ENCODE peak calls at places on chromosomes 11 and 22, in five cellular contexts. G, T, W, M and X are unnamed samples.

GRCh38 chr11:32779131-32779530 is 15.3 kb downstream of the CCDC73 start:
- DNase-seq in G (no peak), T (no peak), M (no peak), W (no peak), X (no peak)

GRCh38 chr11:120801801-120802689 is 221.9 kb upstream of the TBCEL start:
- DNase-seq in M (peak; percentile 76), G (peak; percentile 89), W (peak; percentile 41), T (peak; percentile 50), X (peak; percentile 68)

GRCh38 chr22:48500481-48501230 is 1327.0 kb downstream of the BRD1 start:
- DNase-seq in W (no peak), G (no peak), T (no peak), M (no peak), X (no peak)

GRCh38 chr11:38014405-38014804 is 1416.4 kb upstream of the RAG2 start:
- DNase-seq in T (no peak), M (no peak), G (no peak), W (no peak), X (no peak)

GRCh38 chr11:128394436-128395089 is 192.8 kb downstream of the ETS1 start:
- DNase-seq in T (no peak), M (no peak), W (no peak), G (no peak), X (no peak)

GRCh38 chr11:38019072-38019775 is 1421.2 kb upstream of the RAG2 start:
- DNase-seq in G (peak; percentile 20), M (peak; percentile 87), T (no peak), W (no peak), X (peak; percentile 68)

GRCh38 chr11:8698917-8699441 is 16.4 kb downstream of the RPL27A start:
- DNase-seq in W (no peak), G (peak; percentile 90), T (no peak), M (no peak), X (no peak)

GRCh38 chr11:1755344-1756023 is 5.1 kb upstream of the IFITM10 start:
- DNase-seq in T (no peak), W (no peak), M (no peak), G (no peak), X (no peak)

GRCh38 chr22:17418890-17419324 is 49.6 kb downstream of the CECR2 start:
- DNase-seq in G (peak; percentile 72), W (no peak), M (no peak), T (no peak), X (no peak)

GRCh38 chr11:104876838-104877500 is 21.3 kb downstream of the CASP12 start:
- DNase-seq in G (no peak), W (no peak), T (no peak), M (no peak), X (no peak)

GRCh38 chr11:66636411-66636810 is 2.1 kb upstream of the RBM4 start:
- DNase-seq in T (no peak), G (no peak), W (no peak), M (no peak), X (no peak)

GRCh38 chr11:132632641-132633124 is 899.6 kb downstream of the OPCML start:
- DNase-seq in T (no peak), W (no peak), M (peak; percentile 65), G (no peak), X (peak; percentile 60)

GRCh38 chr11:47616726-47617416 is 22.7 kb upstream of the C1QTNF4 start:
- DNase-seq in M (peak; percentile 46), T (peak; percentile 37), G (peak; percentile 77), W (peak; percentile 64), X (peak; percentile 30)
- TF ChIP-seq CTCF in M (peak; percentile 78), T (peak; percentile 44), G (peak; percentile 88), W (peak; percentile 47), X (peak; percentile 69)

DNA sequence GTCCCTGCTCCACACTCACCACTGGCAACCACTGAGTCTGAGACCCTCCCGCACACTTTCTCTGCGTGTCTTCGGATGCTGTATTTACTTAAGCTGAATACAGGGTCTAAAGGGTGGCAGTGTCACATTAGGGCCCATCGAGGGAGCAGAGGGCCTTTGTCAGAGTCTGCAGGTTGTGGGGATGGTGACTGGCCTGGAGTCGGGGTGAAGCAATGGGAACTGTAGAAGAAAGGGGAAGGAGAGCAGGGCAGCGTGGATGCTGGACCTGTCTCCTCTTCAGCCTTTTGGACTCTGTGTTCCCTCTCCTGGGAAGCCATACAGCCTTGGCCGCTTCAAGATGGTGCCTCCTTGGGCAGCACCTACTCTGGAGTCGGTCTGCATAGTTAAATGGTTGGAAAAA is 61.1 kb downstream of the ZBTB16 start:
- DNase-seq in T (no peak), G (no peak), M (no peak), W (no peak), X (no peak)
- H3K27ac ChIP-seq in T (no peak overlapping the region), G (no peak overlapping the region), M (no peak overlapping the region), W (peak overlapping the region; percentile 37), X (peak overlapping the region; percentile 31)

DNA sequence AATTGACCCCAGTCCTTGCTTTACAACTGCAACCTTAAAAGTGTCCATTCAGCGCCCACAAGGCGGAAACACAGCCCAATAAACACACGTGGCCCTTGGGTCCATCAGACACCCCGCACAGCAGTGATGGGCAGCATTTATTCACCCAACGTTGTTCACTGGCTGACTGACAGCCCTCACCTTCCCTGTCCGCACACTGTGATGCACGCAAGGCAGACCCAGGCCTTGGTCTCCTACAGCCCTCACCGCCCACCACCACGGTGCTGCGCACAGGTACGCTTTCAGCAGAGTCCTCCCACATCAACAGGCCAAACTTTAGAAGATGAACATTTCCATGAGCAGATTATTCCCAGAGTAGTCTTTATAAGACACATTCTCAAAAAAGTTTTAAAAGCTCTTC is 20.7 kb upstream of the PHLDA2 start:
- DNase-seq in M (no peak), G (no peak), T (no peak), W (no peak), X (no peak)
- TF ChIP-seq CTCF in M (no peak), G (no peak), T (no peak), W (no peak), X (no peak)

GRCh38 chr11:130413383-130414106 is 14.9 kb downstream of the ADAMTS8 start:
- DNase-seq in T (peak; percentile 50), M (peak; percentile 97), W (no peak), G (no peak), X (peak; percentile 86)
- H3K27ac ChIP-seq in T (no peak overlapping the region), M (peak overlapping the region; percentile 57), W (peak overlapping the region; percentile 64), G (peak overlapping the region; percentile 63), X (peak overlapping the region; percentile 55)

GRCh38 chr11:44327730-44328691 is 18.1 kb upstream of the ALX4 start:
- DNase-seq in W (no peak), M (no peak), G (no peak), T (no peak), X (no peak)
- TF ChIP-seq CTCF in W (no peak), M (no peak), G (peak; percentile 56), T (peak; percentile 1), X (no peak)

GRCh38 chr22:23098718-23099524 is 28.6 kb downstream of the GNAZ start:
- DNase-seq in W (peak; percentile 29), M (no peak), T (no peak), G (no peak), X (no peak)

GRCh38 chr22:23101524-23101923 is 31.2 kb downstream of the GNAZ start:
- DNase-seq in T (no peak), W (no peak), M (no peak), G (no peak), X (no peak)

GRCh38 chr22:23099525-23099792 is 29.1 kb downstream of the GNAZ start:
- DNase-seq in M (no peak), G (no peak), W (no peak), T (no peak), X (no peak)

GRCh38 chr22:23102002-23102655 is 31.8 kb downstream of the GNAZ start:
- DNase-seq in M (no peak), W (no peak), T (no peak), G (no peak), X (no peak)

DNA sequence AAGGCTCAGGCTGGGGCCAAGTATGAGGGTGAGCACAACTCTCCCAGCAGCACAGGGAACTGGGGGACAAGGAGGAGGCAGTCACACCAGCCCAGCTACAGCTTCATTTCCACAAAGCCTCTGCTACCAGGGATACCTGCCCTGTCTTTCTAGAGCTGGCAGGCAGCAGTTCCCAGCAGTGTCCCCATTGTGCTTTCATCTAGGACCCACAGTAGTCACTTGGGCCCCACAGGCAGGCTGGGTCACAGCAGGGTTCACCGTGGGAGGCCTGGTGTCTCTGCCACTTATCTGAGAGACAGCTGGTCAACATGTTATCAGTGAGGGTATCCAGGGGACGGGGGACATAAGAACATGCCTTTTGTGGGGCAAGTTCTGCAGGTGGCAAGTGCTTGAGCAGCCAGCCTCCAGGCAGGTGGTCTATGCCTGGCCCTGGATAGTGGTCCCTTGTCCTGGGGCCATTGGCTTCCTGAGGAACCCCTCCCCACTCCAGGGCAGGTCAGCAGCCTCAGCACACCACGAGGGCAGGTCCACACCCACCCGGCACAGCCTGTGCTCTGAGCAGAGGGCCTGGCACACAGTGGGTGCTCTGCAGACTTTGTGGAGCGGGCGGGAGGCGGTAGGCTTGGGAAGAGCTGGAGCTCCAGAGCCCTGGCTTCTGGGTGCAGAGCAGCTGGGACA is 29.9 kb downstream of the GNAZ start:
- DNase-seq in T (no peak), G (no peak), W (no peak), M (no peak), X (no peak)
- H3K27ac ChIP-seq in T (no peak overlapping the region), G (no peak overlapping the region), W (no peak overlapping the region), M (no peak overlapping the region), X (no peak overlapping the region)

GRCh38 chr11:64356498-64357411 is 2.2 kb upstream of the RPS6KA4 start:
- DNase-seq in G (peak; percentile 97), M (peak; percentile 79), T (peak; percentile 88), W (no peak), X (no peak)

GRCh38 chr11:64353101-64353738 is 5.7 kb upstream of the RPS6KA4 start:
- DNase-seq in W (no peak), M (no peak), G (no peak), T (no peak), X (no peak)

GRCh38 chr11:64357446-64357845 is 1.5 kb upstream of the RPS6KA4 start:
- DNase-seq in G (no peak), W (no peak), M (no peak), T (no peak), X (no peak)

GRCh38 chr11:64353761-64354506 is 5.0 kb upstream of the RPS6KA4 start:
- DNase-seq in T (no peak), M (no peak), W (no peak), G (no peak), X (no peak)

GRCh38 chr11:64355078-64355940 is 3.7 kb upstream of the RPS6KA4 start:
- DNase-seq in M (peak; percentile 94), G (peak; percentile 91), W (peak; percentile 78), T (peak; percentile 96), X (peak; percentile 81)
- TF ChIP-seq CTCF in M (peak; percentile 98), G (peak; percentile 95), W (peak; percentile 63), T (peak; percentile 89), X (peak; percentile 90)